ENCODE peak calls at places on chromosomes 12 and 14, in six cellular contexts. W is CD8-positive, alpha-beta T cell; T is GM12891; X is A549; M is LHCN-M2; A is stimulated activated CD4-positive, alpha-beta T cell treated with anti-CD3 and anti-CD28 coated beads, TNF-alpha, amount 100 ng/mL, for 4 hours. J is an unnamed sample.

GRCh38 chr14:105069887-105070759 is 4.9 kb upstream of the GPR132 start:
- DNase-seq in M (no peak), X (no peak), T (peak; percentile 75), W (peak; percentile 24), A (no peak), J (no peak)

GRCh38 chr14:51319181-51319597 is 79.1 kb downstream of the TMX1 start:
- DNase-seq in M (no peak), T (no peak), X (no peak), A (no peak), W (no peak), J (no peak)

GRCh38 chr12:87812030-87812429 is 217.2 kb downstream of the C12orf50 start:
- DNase-seq in T (no peak), X (peak; percentile 89), W (no peak), M (no peak), A (no peak), J (no peak)

GRCh38 chr12:94582591-94582990 is 67.8 kb downstream of the TMCC3 start:
- DNase-seq in M (no peak), W (no peak), T (no peak), X (no peak), A (no peak), J (no peak)

GRCh38 chr14:93954900-93955891 is 21.2 kb downstream of the ASB2 start:
- DNase-seq in X (no peak), W (peak; percentile 63), M (no peak), A (no peak), T (peak; percentile 67), J (no peak)

GRCh38 chr12:84599539-84599938 is 313.1 kb downstream of the SLC6A15 start:
- DNase-seq in X (no peak), W (no peak), M (peak; percentile 49), A (no peak), T (no peak), J (no peak)

GRCh38 chr12:26987634-26988424 is 26.4 kb downstream of the TM7SF3 start:
- DNase-seq in A (no peak), M (peak; percentile 25), T (no peak), W (no peak), X (no peak), J (no peak)

GRCh38 chr12:53984901-53985357 is at the start of gene HOXC10:
- DNase-seq in X (peak; percentile 97), A (peak; percentile 70), W (peak; percentile 83), T (peak; percentile 77), M (peak; percentile 95), J (no peak)

GRCh38 chr12:2633176-2633824 is 161.5 kb upstream of the FKBP4 start:
- DNase-seq in T (no peak), A (no peak), M (no peak), W (no peak), X (no peak), J (no peak)

GRCh38 chr14:50937325-50937724 is 7.0 kb downstream of the PYGL start:
- DNase-seq in W (no peak), T (no peak), A (no peak), M (peak; percentile 53), X (no peak), J (no peak)